ENCODE peak calls at places on chromosome 13, in four cellular contexts. T is ovary, H is heart right ventricle, F is body of pancreas. M is an unnamed sample.

GRCh38 chr13:61880576-61881283 is 465.1 kb upstream of the PCDH20 start:
- DNase-seq in T (no peak), H (no peak), F (peak), M (peak)

GRCh38 chr13:47039106-47039505 is 142.3 kb upstream of the HTR2A start:
- DNase-seq in T (no peak), H (no peak), F (no peak), M (no peak)

GRCh38 chr13:76009491-76009890 is 373.4 kb downstream of the LMO7 start:
- DNase-seq in T (no peak), H (no peak), F (peak), M (no peak)

GRCh38 chr13:27403727-27404385 is 20.6 kb upstream of the GTF3A start:
- DNase-seq in T (no peak), H (no peak), F (peak), M (no peak)

GRCh38 chr13:28716511-28716910 is 2.3 kb downstream of the SLC46A3 start:
- DNase-seq in T (peak), H (no peak), F (peak), M (no peak)

GRCh38 chr13:47672982-47673670 is 327.9 kb downstream of the SUCLA2 start:
- DNase-seq in T (no peak), H (peak), F (no peak), M (no peak)

GRCh38 chr13:32587014-32587773 is 942 bp downstream of the PDS5B start:
- DNase-seq in T (peak), H (peak), F (peak), M (peak)

GRCh38 chr13:24053505-24054251 is 106.8 kb upstream of the SPATA13 start:
- DNase-seq in T (peak), H (no peak), F (peak), M (peak)

GRCh38 chr13:44921478-44921877 is 67.8 kb downstream of the NUFIP1 start:
- DNase-seq in T (no peak), H (no peak), F (peak), M (no peak)
- H3K27ac ChIP-seq in T (no peak), H (peak), F (peak), M (no peak)

GRCh38 chr13:53007872-53008271 is 20.7 kb upstream of the OLFM4 start:
- DNase-seq in T (no peak), H (no peak), F (no peak), M (no peak)

GRCh38 chr13:53012707-53013106 is 15.9 kb upstream of the OLFM4 start:
- DNase-seq in T (no peak), H (no peak), F (no peak), M (no peak)

GRCh38 chr13:53015044-53015443 is 13.6 kb upstream of the OLFM4 start:
- DNase-seq in T (no peak), H (no peak), F (peak), M (no peak)

GRCh38 chr13:53013113-53013512 is 15.5 kb upstream of the OLFM4 start:
- DNase-seq in T (no peak), H (no peak), F (no peak), M (no peak)

DNA sequence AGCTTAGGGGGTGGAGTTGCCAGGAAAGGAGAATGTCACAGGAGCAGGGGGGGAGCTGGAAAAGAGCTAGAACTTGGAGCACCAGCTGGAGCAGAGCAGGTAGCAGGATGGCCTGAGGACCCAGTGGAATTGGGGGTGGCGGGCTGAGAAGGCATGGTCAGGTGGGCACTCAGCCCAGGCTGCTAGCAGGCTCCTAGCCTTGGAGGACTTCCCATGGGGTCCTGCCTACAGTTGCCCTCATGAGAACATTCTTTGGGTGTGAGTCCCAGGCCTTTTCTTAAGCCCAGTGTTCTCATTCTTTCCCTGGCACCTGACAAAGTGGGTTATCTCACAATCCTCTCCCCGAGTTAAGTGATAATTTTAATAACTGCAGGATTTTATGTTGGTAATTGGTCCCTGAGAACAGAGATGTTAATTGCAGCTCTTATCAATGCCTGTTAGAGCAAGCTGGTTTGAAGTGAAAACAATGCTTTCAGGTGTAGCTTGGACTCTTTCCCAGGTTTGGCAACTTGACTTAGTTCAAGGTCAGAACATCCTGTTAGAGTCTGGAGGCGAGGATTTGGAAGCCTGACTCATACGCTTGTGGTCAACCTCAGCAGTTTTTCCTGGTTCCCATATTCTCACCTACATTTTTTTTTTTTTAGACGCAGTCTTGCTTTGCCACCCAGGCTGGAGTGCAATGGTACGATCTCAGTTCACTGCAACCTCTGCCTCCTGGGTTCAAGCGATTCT is 18.1 kb upstream of the OLFM4 start:
- DNase-seq in T (no peak), H (no peak), F (peak), M (no peak)
- H3K27ac ChIP-seq in T (no peak), H (no peak), F (peak), M (no peak)

GRCh38 chr13:51523082-51523518 is 61.2 kb upstream of the WDFY2 start:
- DNase-seq in T (no peak), H (no peak), F (peak), M (no peak)
- H3K27ac ChIP-seq in T (no peak), H (no peak), F (no peak), M (no peak)

GRCh38 chr13:88436974-88437373 is 765.8 kb downstream of the SLITRK5 start:
- DNase-seq in T (no peak), H (no peak), F (no peak), M (no peak)
- H3K27ac ChIP-seq in T (no peak), H (no peak), F (no peak), M (no peak)

GRCh38 chr13:38477676-38478075 is 128.0 kb downstream of the UFM1 start:
- DNase-seq in T (no peak), H (no peak), F (no peak), M (no peak)
- H3K27ac ChIP-seq in T (no peak), H (no peak), F (no peak), M (no peak)

GRCh38 chr13:95643814-95644598 is 500 bp downstream of the DZIP1 start:
- DNase-seq in T (peak), H (peak), F (no peak), M (peak)

GRCh38 chr13:95641961-95642621 is 2.4 kb downstream of the DZIP1 start:
- DNase-seq in T (peak), H (peak), F (peak), M (no peak)

GRCh38 chr13:95643009-95643408 is 1.5 kb downstream of the DZIP1 start:
- DNase-seq in T (no peak), H (no peak), F (no peak), M (no peak)

GRCh38 chr13:95644611-95645052 is at the start of gene DZIP1:
- DNase-seq in T (peak), H (peak), F (peak), M (peak)

GRCh38 chr13:95643471-95643813 is 1.1 kb downstream of the DZIP1 start:
- DNase-seq in T (peak), H (no peak), F (no peak), M (peak)
- H3K27ac ChIP-seq in T (peak), H (peak), F (peak), M (peak)

DNA sequence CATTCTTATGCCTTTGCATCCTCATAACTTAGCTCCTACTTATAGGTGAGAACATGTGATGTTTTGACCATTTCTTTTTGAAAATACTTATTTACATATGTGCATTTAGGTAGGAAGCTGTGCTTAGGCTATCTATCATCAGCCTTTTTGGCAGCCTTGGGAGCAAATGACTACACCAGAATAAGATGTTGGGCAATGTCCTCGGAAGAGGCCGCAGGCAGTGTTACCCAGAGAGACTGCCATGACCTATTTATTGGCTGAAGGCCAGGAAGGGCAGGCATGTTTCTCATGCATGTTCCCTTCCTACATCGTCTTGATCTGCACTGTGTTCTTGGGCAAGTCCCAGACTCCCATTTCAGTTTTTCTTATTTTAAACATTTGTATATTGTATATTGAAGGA is 122.2 kb downstream of the B3GLCT start:
- DNase-seq in T (no peak), H (no peak), F (peak), M (no peak)
- H3K27ac ChIP-seq in T (no peak), H (no peak), F (no peak), M (no peak)

GRCh38 chr13:39602614-39603366 is at the start of gene LHFPL6:
- DNase-seq in T (peak), H (peak), F (peak), M (peak)

GRCh38 chr13:39601636-39602035 is 1.4 kb downstream of the LHFPL6 start:
- DNase-seq in T (no peak), H (no peak), F (no peak), M (no peak)

GRCh38 chr13:39603424-39603947 is 493 bp upstream of the LHFPL6 start:
- DNase-seq in T (peak), H (no peak), F (peak), M (peak)

GRCh38 chr13:39600766-39601165 is 2.2 kb downstream of the LHFPL6 start:
- DNase-seq in T (no peak), H (peak), F (no peak), M (peak)

DNA sequence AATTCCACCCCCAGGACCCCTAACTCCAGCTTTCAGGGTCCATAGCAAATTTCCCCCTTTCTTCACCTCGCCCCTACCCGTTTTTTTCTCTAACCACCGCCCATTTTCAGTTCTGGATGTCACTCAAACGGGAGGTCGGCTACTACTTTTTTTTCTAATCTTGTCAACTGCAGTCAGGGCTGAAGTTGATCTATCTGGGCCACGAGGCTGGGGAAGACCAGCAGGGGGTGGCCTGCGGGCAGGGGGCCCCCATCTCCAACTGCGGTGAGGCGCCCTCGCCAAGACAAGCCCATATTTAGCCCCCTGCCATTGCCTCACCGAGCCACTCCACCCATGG is 748 bp downstream of the LHFPL6 start:
- DNase-seq in T (no peak), H (no peak), F (no peak), M (no peak)
- H3K27ac ChIP-seq in T (peak), H (peak), F (peak), M (peak)

GRCh38 chr13:35479223-35479536 is 2.7 kb upstream of the MAB21L1 start:
- DNase-seq in T (no peak), H (no peak), F (no peak), M (peak)
- H3K27ac ChIP-seq in T (no peak), H (no peak), F (no peak), M (peak)